ENCODE peak calls at places on chromosomes 16 and 17, in ten cellular contexts. N is adrenal gland, K is lower leg skin, P is cardiac muscle cell, U is AG09309, O is tibial artery, R is mesothelial cell of epicardium, B is heart left ventricle, X is PC-9, E is ovary. Y is an unnamed sample.

GRCh38 chr16:86018487-86018886 is 119.5 kb downstream of the IRF8 start:
- DNase-seq in N (peak; percentile 26), K (peak; percentile 41), P (no peak), U (no peak), O (peak; percentile 46), R (no peak), B (peak; percentile 49), X (no peak), E (no peak), Y (peak; percentile 16)

GRCh38 chr17:2138318-2138717 is 83.4 kb downstream of the HIC1 start:
- DNase-seq in N (peak; percentile 45), K (no peak), P (peak; percentile 37), U (no peak), O (no peak), R (no peak), B (no peak), X (no peak), E (no peak), Y (peak; percentile 37)

GRCh38 chr17:80926601-80927250 is 64.9 kb upstream of the CHMP6 start:
- DNase-seq in N (no peak), K (no peak), P (no peak), U (no peak), O (peak; percentile 62), R (no peak), B (no peak), X (no peak), E (no peak), Y (no peak)

GRCh38 chr17:18988546-18989173 is 15.9 kb downstream of the FAM83G start:
- DNase-seq in N (no peak), K (no peak), P (no peak), U (no peak), O (no peak), R (no peak), B (no peak), X (no peak), E (no peak), Y (no peak)

GRCh38 chr16:68257251-68257905 is 6.9 kb upstream of the SLC7A6 start:
- DNase-seq in N (no peak), K (no peak), P (no peak), U (no peak), O (no peak), R (no peak), B (no peak), X (peak; percentile 74), E (no peak), Y (peak; percentile 32)

GRCh38 chr17:52170963-52171572 is 12.6 kb upstream of the CA10 start:
- DNase-seq in N (peak; percentile 41), K (no peak), P (peak; percentile 55), U (no peak), O (no peak), R (no peak), B (no peak), X (no peak), E (no peak), Y (peak; percentile 13)

GRCh38 chr16:12193688-12194087 is 217.2 kb downstream of the SNX29 start:
- DNase-seq in N (no peak), K (no peak), P (no peak), U (no peak), O (no peak), R (no peak), B (no peak), X (no peak), E (no peak), Y (no peak)

GRCh38 chr16:61836804-61837398 is 199.3 kb downstream of the CDH8 start:
- DNase-seq in N (no peak), K (no peak), P (peak; percentile 15), U (no peak), O (no peak), R (no peak), B (no peak), X (no peak), E (no peak), Y (no peak)

GRCh38 chr17:69779378-69780214 is 295.4 kb upstream of the KCNJ16 start:
- DNase-seq in N (no peak), K (no peak), P (no peak), U (no peak), O (no peak), R (no peak), B (no peak), X (peak; percentile 82), E (no peak), Y (no peak)

GRCh38 chr16:70481929-70482536 is 27.6 kb downstream of the FCSK start:
- DNase-seq in N (no peak), K (no peak), P (no peak), U (peak; percentile 50), O (no peak), R (no peak), B (no peak), X (peak; percentile 49), E (no peak), Y (no peak)

GRCh38 chr16:81745704-81746558 is 33.2 kb upstream of the PLCG2 start:
- DNase-seq in N (peak; percentile 79), K (peak; percentile 61), P (peak; percentile 72), U (no peak), O (peak; percentile 71), R (peak; percentile 33), B (peak; percentile 76), X (peak; percentile 40), E (peak; percentile 76), Y (peak; percentile 84)

GRCh38 chr17:80591788-80592187 is 47.1 kb downstream of the RPTOR start:
- DNase-seq in N (no peak), K (no peak), P (no peak), U (no peak), O (no peak), R (no peak), B (no peak), X (no peak), E (no peak), Y (no peak)

GRCh38 chr17:58535431-58535830 is 21.0 kb upstream of the MTMR4 start:
- DNase-seq in N (no peak), K (no peak), P (no peak), U (no peak), O (no peak), R (no peak), B (no peak), X (peak; percentile 79), E (no peak), Y (no peak)

GRCh38 chr17:58533616-58534188 is 19.3 kb upstream of the MTMR4 start:
- DNase-seq in N (no peak), K (no peak), P (no peak), U (no peak), O (no peak), R (no peak), B (no peak), X (no peak), E (no peak), Y (no peak)

GRCh38 chr17:58534901-58535421 is 20.5 kb upstream of the MTMR4 start:
- DNase-seq in N (peak; percentile 59), K (no peak), P (no peak), U (no peak), O (no peak), R (no peak), B (no peak), X (peak; percentile 66), E (no peak), Y (no peak)

GRCh38 chr17:58532555-58532951 is 18.1 kb upstream of the MTMR4 start:
- DNase-seq in N (no peak), K (no peak), P (no peak), U (no peak), O (no peak), R (no peak), B (no peak), X (no peak), E (no peak), Y (no peak)

GRCh38 chr17:58534331-58534730 is 19.9 kb upstream of the MTMR4 start:
- DNase-seq in N (no peak), K (no peak), P (no peak), U (no peak), O (no peak), R (no peak), B (no peak), X (no peak), E (no peak), Y (no peak)
- TF ChIP-seq CTCF in N (no peak), K (no peak), P (no peak), U (no peak), O (no peak), R (no peak), B (no peak), X (no peak), E (no peak), Y (no peak)

GRCh38 chr17:42403150-42403549 is 14.9 kb upstream of the STAT3 start:
- DNase-seq in N (no peak), K (no peak), P (peak; percentile 49), U (no peak), O (no peak), R (no peak), B (no peak), X (no peak), E (no peak), Y (peak; percentile 85)
- TF ChIP-seq CTCF in N (peak; percentile 14), K (no peak), P (peak; percentile 18), U (peak; percentile 15), O (peak; percentile 12), R (no peak), B (no peak), X (no peak), E (no peak), Y (peak; percentile 69)

DNA sequence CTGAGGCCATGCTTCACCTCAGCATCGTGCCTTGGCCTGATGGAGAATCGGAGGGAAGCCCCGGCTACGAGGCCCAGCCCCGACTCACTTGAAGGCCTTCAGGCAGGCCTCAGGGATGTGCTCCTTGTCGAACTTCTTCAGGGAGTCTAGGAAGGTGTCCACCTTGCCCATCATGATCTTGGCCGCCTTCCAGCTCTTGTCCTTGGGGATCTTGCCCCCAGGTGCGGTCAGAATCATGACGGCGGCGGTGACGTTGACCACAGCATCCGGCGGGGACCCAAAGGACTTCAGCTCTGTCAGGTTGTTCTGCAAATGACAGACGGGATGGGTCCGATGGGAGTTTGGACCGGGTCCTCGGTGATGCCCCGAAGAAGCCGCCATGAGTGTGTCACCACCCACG is 81.2 kb downstream of the PGS1 start:
- DNase-seq in N (no peak), K (no peak), P (no peak), U (no peak), O (no peak), R (no peak), B (no peak), X (no peak), E (no peak), Y (no peak)
- TF ChIP-seq CTCF in N (no peak), K (no peak), P (no peak), U (no peak), O (no peak), R (no peak), B (no peak), X (no peak), E (no peak), Y (no peak)

GRCh38 chr16:47309581-47310312 is 151.1 kb downstream of the ITFG1 start:
- DNase-seq in N (no peak), K (no peak), P (no peak), U (no peak), O (no peak), R (no peak), B (no peak), X (no peak), E (no peak), Y (no peak)
- TF ChIP-seq CTCF in N (no peak), K (no peak), P (no peak), U (no peak), O (no peak), R (no peak), B (no peak), X (no peak), E (no peak), Y (no peak)

GRCh38 chr17:41645371-41646063 is 21.1 kb upstream of the KRT17 start:
- DNase-seq in N (peak; percentile 31), K (no peak), P (no peak), U (no peak), O (no peak), R (no peak), B (no peak), X (peak; percentile 69), E (no peak), Y (no peak)
- TF ChIP-seq CTCF in N (no peak), K (no peak), P (no peak), U (no peak), O (no peak), R (no peak), B (no peak), X (no peak), E (no peak), Y (no peak)